ENCODE peak calls at places on chromosomes 3 and 15, in six cellular contexts. R is PC-9; Z is testis; F is CD8-positive, alpha-beta T cell; C is aorta; W is pancreas. V is an unnamed sample. For H3K9me3, the result is how much of the 10 kb centered on the place peaks cover.

GRCh38 chr15:95559875-95560394 is 770.6 kb upstream of the NR2F2 start:
- DNase-seq in R (peak), Z (no peak), F (no peak), C (no peak), W (no peak), V (no peak)

GRCh38 chr15:45387379-45388007 is 9.1 kb upstream of the GATM start:
- DNase-seq in R (peak), Z (no peak), F (no peak), C (no peak), W (no peak), V (no peak)

GRCh38 chr15:101723161-101723873 is 956 bp downstream of the TARS3 start:
- DNase-seq in R (no peak), Z (no peak), F (peak), C (no peak), W (no peak), V (no peak)

GRCh38 chr3:30610702-30611410 is 4.5 kb downstream of the TGFBR2 start:
- DNase-seq in R (no peak), Z (no peak), F (no peak), C (no peak), W (no peak), V (no peak)

GRCh38 chr15:41886741-41887140 is 7.1 kb downstream of the SPTBN5 start:
- DNase-seq in R (no peak), Z (no peak), F (no peak), C (no peak), W (no peak), V (no peak)

GRCh38 chr15:96324192-96324895 is 6.2 kb upstream of the NR2F2 start:
- DNase-seq in R (peak), Z (no peak), F (no peak), C (no peak), W (no peak), V (no peak)

GRCh38 chr3:10505050-10505790 is at the start of gene ATP2B2:
- DNase-seq in R (no peak), Z (peak), F (peak), C (no peak), W (no peak), V (no peak)

GRCh38 chr3:196284396-196284795 is 3.1 kb downstream of the PCYT1A start:
- DNase-seq in R (no peak), Z (no peak), F (no peak), C (no peak), W (no peak), V (no peak)

GRCh38 chr3:180265551-180265950 is 228.8 kb upstream of the PEX5L start:
- DNase-seq in R (no peak), Z (no peak), F (no peak), C (no peak), W (no peak), V (no peak)

GRCh38 chr15:26081758-26082068 is 218.6 kb upstream of the ATP10A start:
- DNase-seq in R (no peak), Z (no peak), F (no peak), C (no peak), W (no peak), V (no peak)

GRCh38 chr3:15440891-15441290 is 13.5 kb downstream of the EAF1 start:
- DNase-seq in R (no peak), Z (peak), F (no peak), C (no peak), W (no peak), V (no peak)

GRCh38 chr3:66153471-66153870 is 67.3 kb upstream of the SLC25A26 start:
- DNase-seq in R (no peak), Z (peak), F (no peak), C (no peak), W (no peak), V (no peak)

GRCh38 chr3:50464578-50464977 is 38.9 kb downstream of the CACNA2D2 start:
- DNase-seq in R (no peak), Z (no peak), F (no peak), C (no peak), W (no peak), V (no peak)

GRCh38 chr15:57540736-57541135 is 51.0 kb upstream of the MYZAP start:
- DNase-seq in R (no peak), Z (no peak), F (no peak), C (no peak), W (no peak), V (no peak)

GRCh38 chr15:88747626-88748025 is 55.6 kb upstream of the ACAN start:
- DNase-seq in R (no peak), Z (no peak), F (no peak), C (no peak), W (no peak), V (no peak)

GRCh38 chr3:119647177-119647576 is 13.2 kb downstream of the POPDC2 start:
- DNase-seq in R (no peak), Z (no peak), F (no peak), C (no peak), W (no peak), V (no peak)

GRCh38 chr3:177111541-177111949 is 85.7 kb downstream of the TBL1XR1 start:
- DNase-seq in R (no peak), Z (no peak), F (no peak), C (no peak), W (no peak), V (no peak)

GRCh38 chr15:82964890-82965289 is 12.4 kb upstream of the HOMER2 start:
- DNase-seq in R (no peak), Z (no peak), F (no peak), C (no peak), W (no peak), V (no peak)

GRCh38 chr3:171330936-171331335 is 129.3 kb downstream of the TNIK start:
- DNase-seq in R (no peak), Z (no peak), F (no peak), C (no peak), W (no peak), V (no peak)

GRCh38 chr3:42229942-42230688 is 35.9 kb downstream of the CCK start:
- DNase-seq in R (peak), Z (no peak), F (no peak), C (no peak), W (no peak), V (no peak)

GRCh38 chr15:40249477-40250303 is 10.8 kb downstream of the PAK6 start:
- DNase-seq in R (peak), Z (no peak), F (no peak), C (peak), W (peak), V (no peak)

GRCh38 chr15:91407237-91407889 is 307.3 kb downstream of the SV2B start:
- DNase-seq in R (peak), Z (no peak), F (no peak), C (no peak), W (no peak), V (no peak)

GRCh38 chr3:13808576-13808975 is 71.3 kb downstream of the WNT7A start:
- DNase-seq in R (no peak), Z (no peak), F (no peak), C (no peak), W (no peak), V (no peak)

GRCh38 chr15:22968356-22968755 is 11.8 kb downstream of the CYFIP1 start:
- DNase-seq in R (no peak), Z (no peak), F (no peak), C (no peak), W (no peak), V (no peak)

GRCh38 chr3:134029256-134029733 is 430 bp downstream of the SLCO2A1 start:
- DNase-seq in R (no peak), Z (no peak), F (no peak), C (no peak), W (no peak), V (no peak)

GRCh38 chr3:63961891-63962290 is 49.7 kb upstream of the SCAANT1 start:
- DNase-seq in R (peak), Z (no peak), F (no peak), C (no peak), W (no peak), V (no peak)

GRCh38 chr3:37609711-37610110 is 252.0 kb upstream of the CTDSPL start:
- DNase-seq in R (no peak), Z (no peak), F (no peak), C (no peak), W (no peak), V (no peak)

GRCh38 chr15:89401636-89402252 is 67.1 kb upstream of the POLG start:
- DNase-seq in R (no peak), Z (no peak), F (no peak), C (no peak), W (no peak), V (no peak)

GRCh38 chr3:193391902-193392301 is 13.3 kb upstream of the ATP13A5 start:
- DNase-seq in R (peak), Z (no peak), F (no peak), C (no peak), W (no peak), V (no peak)

GRCh38 chr3:41095702-41096101 is 103.6 kb upstream of the CTNNB1 start:
- DNase-seq in R (no peak), Z (no peak), F (no peak), C (no peak), W (no peak), V (no peak)

GRCh38 chr3:116897382-116897781 is 187.8 kb downstream of the TUSC7 start:
- DNase-seq in R (no peak), Z (no peak), F (no peak), C (no peak), W (no peak), V (no peak)

GRCh38 chr3:196499807-196500524 is 3.6 kb downstream of the RNF168 start:
- DNase-seq in R (no peak), Z (no peak), F (no peak), C (no peak), W (no peak), V (no peak)

GRCh38 chr3:127406309-127407025 is 118.6 kb upstream of the PRR20G start:
- DNase-seq in R (peak), Z (no peak), F (no peak), C (no peak), W (no peak), V (no peak)

GRCh38 chr15:53549697-53550315 is 209.7 kb downstream of the WDR72 start:
- DNase-seq in R (peak), Z (no peak), F (no peak), C (no peak), W (no peak), V (no peak)

GRCh38 chr3:157370867-157371266 is 65.8 kb upstream of the PTX3 start:
- DNase-seq in R (no peak), Z (no peak), F (no peak), C (no peak), W (no peak), V (no peak)

GRCh38 chr15:101183226-101183925 is 68.5 kb downstream of the CHSY1 start:
- DNase-seq in R (no peak), Z (no peak), F (no peak), C (no peak), W (no peak), V (no peak)

GRCh38 chr15:26772588-26773484 is at the start of gene GABRB3:
- DNase-seq in R (no peak), Z (peak), F (no peak), C (peak), W (peak), V (no peak)

GRCh38 chr15:36940636-36941285 is 159.6 kb downstream of the MEIS2 start:
- DNase-seq in R (no peak), Z (no peak), F (no peak), C (no peak), W (no peak), V (no peak)

GRCh38 chr3:106573605-106574004 is 704.8 kb upstream of the CBLB start:
- DNase-seq in R (no peak), Z (no peak), F (no peak), C (no peak), W (no peak), V (no peak)

GRCh38 chr15:70627734-70628541 is 135.4 kb downstream of the UACA start:
- DNase-seq in R (no peak), Z (no peak), F (no peak), C (no peak), W (no peak), V (no peak)
- H3K9me3 ChIP-seq in R (under half), Z (under half), F (under half), C (under half), W (under half), V (under half)

GRCh38 chr3:194006-194405 is 2.6 kb upstream of the CHL1 start:
- DNase-seq in R (no peak), Z (no peak), F (no peak), C (no peak), W (no peak), V (no peak)
- H3K9me3 ChIP-seq in R (under half), Z (under half), F (under half), C (under half), W (under half), V (under half)

DNA sequence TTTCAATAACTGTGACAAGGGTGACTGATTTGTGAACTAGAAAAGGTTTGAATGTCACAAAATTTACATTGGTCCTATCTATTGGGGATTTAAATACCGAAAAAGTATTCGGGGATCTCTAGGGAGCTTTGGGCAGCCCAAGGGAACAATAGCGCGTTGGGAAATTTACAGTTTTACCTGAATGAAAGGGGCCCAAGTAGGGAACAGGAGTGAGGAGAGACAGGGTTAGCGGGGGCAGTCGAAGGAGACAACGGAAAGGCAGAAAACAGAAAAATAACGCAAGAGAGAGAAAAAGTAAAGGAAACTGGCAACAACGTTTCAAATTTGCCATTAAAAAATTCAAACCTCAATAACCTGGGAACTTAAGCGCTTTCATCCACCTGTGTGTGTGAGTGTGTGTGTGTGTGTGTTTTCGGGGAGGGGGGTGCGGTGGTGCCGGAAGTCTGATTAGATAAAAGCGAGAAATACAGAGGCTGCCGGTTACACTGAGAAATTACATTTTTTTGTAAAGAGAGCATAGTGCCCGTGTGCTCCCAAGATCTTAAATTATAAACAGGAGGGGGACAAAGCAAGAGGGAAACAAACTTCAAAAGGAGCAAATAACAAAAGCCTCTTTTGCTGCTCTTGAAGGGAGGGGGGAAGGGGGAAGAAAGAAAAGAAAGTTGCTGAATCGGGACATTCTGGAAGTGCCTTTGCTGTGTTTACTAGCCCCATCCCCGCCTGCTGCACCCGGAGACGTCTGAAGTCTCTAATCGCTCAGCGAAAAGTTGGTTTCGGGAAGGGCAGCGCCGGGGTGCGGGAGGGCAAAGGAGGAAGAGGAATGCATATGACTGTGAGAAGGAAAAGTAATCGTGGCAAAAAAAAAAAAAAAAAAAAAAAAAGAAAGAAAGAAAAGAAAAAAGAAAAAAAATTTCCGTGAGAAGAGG is 722 bp upstream of the ZIC1 start:
- DNase-seq in R (no peak), Z (no peak), F (no peak), C (no peak), W (no peak), V (no peak)
- H3K9me3 ChIP-seq in R (under half), Z (under half), F (under half), C (under half), W (under half), V (under half)

GRCh38 chr3:20573175-20573574 is 387.2 kb upstream of the SGO1 start:
- DNase-seq in R (no peak), Z (no peak), F (no peak), C (no peak), W (no peak), V (no peak)
- H3K9me3 ChIP-seq in R (under half), Z (under half), F (under half), C (under half), W (under half), V (under half)

DNA sequence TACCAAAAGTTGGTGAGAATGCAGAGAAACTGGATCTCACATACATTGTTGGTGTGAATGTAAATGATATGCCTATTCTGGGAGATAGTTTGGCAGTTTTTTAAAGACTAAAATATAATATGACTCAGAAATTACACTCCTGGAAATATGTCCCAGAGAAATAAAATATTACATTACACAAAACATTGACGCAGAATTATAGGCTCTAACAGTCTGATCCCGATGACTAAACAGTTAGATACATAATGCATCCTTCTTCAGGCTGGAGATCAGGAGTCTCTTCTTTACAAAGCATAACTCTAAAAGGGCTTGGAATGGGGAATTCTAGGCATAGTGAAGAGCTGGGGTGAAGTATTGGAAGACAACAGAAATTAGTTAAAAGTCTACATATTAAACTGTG is 586.2 kb upstream of the NECTIN3 start:
- DNase-seq in R (no peak), Z (no peak), F (no peak), C (no peak), W (no peak), V (no peak)
- H3K9me3 ChIP-seq in R (under half), Z (under half), F (under half), C (under half), W (under half), V (under half)

V was measured in T-helper 17 cell.